ENCODE peak calls at places on chromosomes 12 and 14, in five cellular contexts. One of them, this sample, is unnamed.

GRCh38 chr14:64504897-64505771 is 564 bp downstream of the ZBTB1 start:
- DNase-seq in SK-N-SH: peak
- DNase-seq in K562: peak
- DNase-seq in H1: peak
- DNase-seq in GM12878: no peak
- DNase-seq in this sample: peak

GRCh38 chr12:57776247-57776587 is 3.8 kb downstream of the EEF1AKMT3 start:
- DNase-seq in SK-N-SH: no peak
- DNase-seq in K562: no peak
- DNase-seq in H1: no peak
- DNase-seq in GM12878: no peak
- DNase-seq in this sample: no peak

GRCh38 chr12:124024263-124024678 is 51.3 kb downstream of the ZNF664 start:
- DNase-seq in SK-N-SH: no peak
- DNase-seq in K562: no peak
- DNase-seq in H1: no peak
- DNase-seq in GM12878: no peak
- DNase-seq in this sample: no peak

GRCh38 chr12:54134850-54135249 is 53.9 kb downstream of the SMUG1 start:
- DNase-seq in SK-N-SH: peak
- DNase-seq in K562: no peak
- DNase-seq in H1: no peak
- DNase-seq in GM12878: no peak
- DNase-seq in this sample: no peak

GRCh38 chr14:67285876-67286452 is 44.7 kb downstream of the PALS1 start:
- DNase-seq in SK-N-SH: peak
- DNase-seq in K562: peak
- DNase-seq in H1: no peak
- DNase-seq in GM12878: no peak
- DNase-seq in this sample: peak

GRCh38 chr14:41476526-41476925 is 130.2 kb upstream of the LRFN5 start:
- DNase-seq in SK-N-SH: no peak
- DNase-seq in K562: no peak
- DNase-seq in H1: no peak
- DNase-seq in GM12878: no peak
- DNase-seq in this sample: no peak

GRCh38 chr12:43338848-43339526 is 213.0 kb downstream of the ADAMTS20 start:
- DNase-seq in SK-N-SH: peak
- DNase-seq in K562: no peak
- DNase-seq in H1: peak
- DNase-seq in GM12878: peak
- DNase-seq in this sample: peak

GRCh38 chr14:83071888-83072501 is 1538.3 kb upstream of the SEL1L start:
- DNase-seq in SK-N-SH: no peak
- DNase-seq in K562: no peak
- DNase-seq in H1: no peak
- DNase-seq in GM12878: peak
- DNase-seq in this sample: peak

GRCh38 chr12:54024127-54024526 is 4.1 kb upstream of the HOXC6 start:
- DNase-seq in SK-N-SH: no peak
- DNase-seq in K562: no peak
- DNase-seq in H1: no peak
- DNase-seq in GM12878: no peak
- DNase-seq in this sample: no peak

GRCh38 chr12:12510141-12510540 is 52.5 kb downstream of the DUSP16 start:
- DNase-seq in SK-N-SH: no peak
- DNase-seq in K562: no peak
- DNase-seq in H1: no peak
- DNase-seq in GM12878: no peak
- DNase-seq in this sample: no peak

GRCh38 chr14:69041783-69042182 is 62.7 kb upstream of the ACTN1 start:
- DNase-seq in SK-N-SH: no peak
- DNase-seq in K562: no peak
- DNase-seq in H1: no peak
- DNase-seq in GM12878: no peak
- DNase-seq in this sample: no peak

GRCh38 chr14:21997300-21997699 is 323.7 kb upstream of the OR4E1 start:
- DNase-seq in SK-N-SH: no peak
- DNase-seq in K562: no peak
- DNase-seq in H1: no peak
- DNase-seq in GM12878: no peak
- DNase-seq in this sample: peak

GRCh38 chr12:29463198-29463597 is 34.3 kb downstream of the OVCH1 start:
- DNase-seq in SK-N-SH: no peak
- DNase-seq in K562: no peak
- DNase-seq in H1: no peak
- DNase-seq in GM12878: no peak
- DNase-seq in this sample: no peak

GRCh38 chr12:110858848-110859247 is 12.1 kb downstream of the CCDC63 start:
- DNase-seq in SK-N-SH: no peak
- DNase-seq in K562: peak
- DNase-seq in H1: no peak
- DNase-seq in GM12878: no peak
- DNase-seq in this sample: no peak

GRCh38 chr12:105031061-105031807 is 45.1 kb downstream of the NOPCHAP1 start:
- DNase-seq in SK-N-SH: no peak
- DNase-seq in K562: no peak
- DNase-seq in H1: no peak
- DNase-seq in GM12878: peak
- DNase-seq in this sample: no peak

GRCh38 chr12:95642583-95642982 is 91.3 kb upstream of the USP44 start:
- DNase-seq in SK-N-SH: no peak
- DNase-seq in K562: no peak
- DNase-seq in H1: no peak
- DNase-seq in GM12878: no peak
- DNase-seq in this sample: no peak

GRCh38 chr12:124938606-124939427 is 24.4 kb upstream of the UBC start:
- DNase-seq in SK-N-SH: peak
- DNase-seq in K562: peak
- DNase-seq in H1: no peak
- DNase-seq in GM12878: peak
- DNase-seq in this sample: peak

GRCh38 chr14:101478096-101478495 is 83.2 kb upstream of the DIO3 start:
- DNase-seq in SK-N-SH: no peak
- DNase-seq in K562: no peak
- DNase-seq in H1: no peak
- DNase-seq in GM12878: no peak
- DNase-seq in this sample: no peak

GRCh38 chr14:55803506-55804197 is 223.6 kb downstream of the KTN1 start:
- DNase-seq in SK-N-SH: no peak
- DNase-seq in K562: no peak
- DNase-seq in H1: no peak
- DNase-seq in GM12878: no peak
- DNase-seq in this sample: no peak

GRCh38 chr14:65255583-65256443 is 153.5 kb upstream of the MAX start:
- DNase-seq in SK-N-SH: peak
- DNase-seq in K562: no peak
- DNase-seq in H1: peak
- DNase-seq in GM12878: no peak
- DNase-seq in this sample: peak

GRCh38 chr12:18217981-18218380 is 43.3 kb upstream of the PIK3C2G start:
- DNase-seq in SK-N-SH: no peak
- DNase-seq in K562: no peak
- DNase-seq in H1: no peak
- DNase-seq in GM12878: no peak
- DNase-seq in this sample: no peak

GRCh38 chr14:63840981-63841380 is 11.8 kb upstream of the SYNE2 start:
- DNase-seq in SK-N-SH: no peak
- DNase-seq in K562: no peak
- DNase-seq in H1: no peak
- DNase-seq in GM12878: no peak
- DNase-seq in this sample: peak

GRCh38 chr12:59927041-59927440 is 331.2 kb downstream of the SLC16A7 start:
- DNase-seq in SK-N-SH: no peak
- DNase-seq in K562: no peak
- DNase-seq in H1: no peak
- DNase-seq in GM12878: no peak
- DNase-seq in this sample: no peak

GRCh38 chr14:51028851-51029754 is 65.8 kb downstream of the TRIM9 start:
- DNase-seq in SK-N-SH: no peak
- DNase-seq in K562: no peak
- DNase-seq in H1: no peak
- DNase-seq in GM12878: no peak
- DNase-seq in this sample: no peak

GRCh38 chr12:83102499-83102898 is 415.8 kb downstream of the TMTC2 start:
- DNase-seq in SK-N-SH: no peak
- DNase-seq in K562: no peak
- DNase-seq in H1: no peak
- DNase-seq in GM12878: no peak
- DNase-seq in this sample: no peak

GRCh38 chr12:65667932-65668331 is 156.4 kb upstream of the HMGA2 start:
- DNase-seq in SK-N-SH: no peak
- DNase-seq in K562: no peak
- DNase-seq in H1: no peak
- DNase-seq in GM12878: no peak
- DNase-seq in this sample: no peak

GRCh38 chr12:13661005-13661887 is 320.2 kb downstream of the GRIN2B start:
- DNase-seq in SK-N-SH: peak
- DNase-seq in K562: peak
- DNase-seq in H1: peak
- DNase-seq in GM12878: peak
- DNase-seq in this sample: peak

GRCh38 chr12:61538951-61539350 is 721.3 kb upstream of the USP15 start:
- DNase-seq in SK-N-SH: no peak
- DNase-seq in K562: no peak
- DNase-seq in H1: no peak
- DNase-seq in GM12878: no peak
- DNase-seq in this sample: no peak

GRCh38 chr12:96195845-96196451 is 1.8 kb downstream of the ELK3 start:
- DNase-seq in SK-N-SH: peak
- DNase-seq in K562: no peak
- DNase-seq in H1: no peak
- DNase-seq in GM12878: no peak
- DNase-seq in this sample: no peak

DNA sequence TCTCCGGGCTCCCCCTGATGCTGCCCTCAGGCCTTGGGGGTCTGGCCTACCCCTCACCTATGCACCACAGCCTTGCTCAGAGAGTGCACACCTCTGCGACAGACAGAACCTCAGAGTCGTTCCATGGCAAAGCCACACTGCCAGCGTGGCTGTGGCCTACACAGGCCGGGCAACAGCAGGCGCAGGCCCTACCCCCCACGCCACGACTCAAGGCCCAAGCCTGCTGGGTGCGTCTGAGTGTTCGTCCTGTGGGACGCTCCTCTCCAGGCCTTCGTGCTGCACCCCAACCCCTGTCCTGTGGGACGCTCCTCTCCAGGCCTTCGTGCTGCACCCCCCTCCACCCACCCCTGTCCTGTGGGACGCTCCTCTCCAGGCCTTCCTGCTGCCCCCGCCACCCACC is 54.2 kb downstream of the LRCOL1 start:
- DNase-seq in SK-N-SH: no peak
- DNase-seq in K562: no peak
- DNase-seq in H1: no peak
- DNase-seq in GM12878: no peak
- DNase-seq in this sample: no peak
- H3K9ac ChIP-seq in SK-N-SH: no peak
- H3K9ac ChIP-seq in K562: no peak
- H3K9ac ChIP-seq in H1: no peak
- H3K9ac ChIP-seq in GM12878: no peak
- H3K9ac ChIP-seq in this sample: no peak

DNA sequence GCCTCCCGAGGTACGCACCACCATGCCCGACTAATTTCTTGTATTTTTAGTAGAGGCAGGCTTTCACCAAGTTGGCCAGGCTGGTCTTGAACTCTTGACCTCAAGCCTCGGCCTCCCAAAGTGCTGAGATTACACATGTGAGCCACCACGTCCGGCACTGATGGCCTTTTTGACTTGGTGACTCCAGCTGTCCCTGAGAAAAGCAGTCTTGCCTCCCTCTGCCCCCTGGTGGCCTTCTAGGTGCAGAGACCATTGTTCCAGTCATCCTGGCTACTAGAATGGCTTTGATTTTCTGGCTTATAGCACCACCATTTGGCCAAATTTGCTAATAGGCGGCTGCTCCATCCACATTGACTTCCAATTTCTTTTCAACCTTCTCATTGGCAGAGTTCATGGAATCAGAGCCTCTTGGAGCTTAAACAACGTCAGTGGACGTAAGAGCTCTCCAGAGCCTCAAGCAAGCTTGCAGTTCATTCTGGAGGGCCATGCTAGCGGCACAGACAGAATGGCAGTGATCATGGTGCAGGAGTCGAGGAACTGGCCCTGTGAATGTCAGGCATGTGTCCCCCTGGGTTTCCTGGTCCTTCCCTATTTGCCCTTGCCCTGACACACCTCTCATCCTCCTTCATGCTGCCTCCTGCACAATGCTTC is 25.4 kb upstream of the EIF4B start:
- DNase-seq in SK-N-SH: peak
- DNase-seq in K562: peak
- DNase-seq in H1: peak
- DNase-seq in GM12878: peak
- DNase-seq in this sample: peak
- TF ChIP-seq GABPA in SK-N-SH: no peak
- TF ChIP-seq GABPA in K562: no peak
- TF ChIP-seq GABPA in H1: no peak
- TF ChIP-seq GABPA in GM12878: no peak
- TF ChIP-seq GABPA in this sample: no peak

GRCh38 chr14:95577875-95578274 is 43.0 kb downstream of the GLRX5 start:
- DNase-seq in SK-N-SH: no peak
- DNase-seq in K562: no peak
- DNase-seq in H1: no peak
- DNase-seq in GM12878: no peak
- DNase-seq in this sample: no peak

GRCh38 chr14:95575820-95576473 is 41.1 kb downstream of the GLRX5 start:
- DNase-seq in SK-N-SH: no peak
- DNase-seq in K562: no peak
- DNase-seq in H1: no peak
- DNase-seq in GM12878: no peak
- DNase-seq in this sample: no peak

GRCh38 chr14:95573313-95573712 is 38.5 kb downstream of the GLRX5 start:
- DNase-seq in SK-N-SH: no peak
- DNase-seq in K562: no peak
- DNase-seq in H1: no peak
- DNase-seq in GM12878: no peak
- DNase-seq in this sample: no peak

GRCh38 chr14:95577067-95577800 is 42.4 kb downstream of the GLRX5 start:
- DNase-seq in SK-N-SH: no peak
- DNase-seq in K562: no peak
- DNase-seq in H1: no peak
- DNase-seq in GM12878: peak
- DNase-seq in this sample: no peak
- H3K9ac ChIP-seq in SK-N-SH: no peak
- H3K9ac ChIP-seq in K562: no peak
- H3K9ac ChIP-seq in H1: no peak
- H3K9ac ChIP-seq in GM12878: peak
- H3K9ac ChIP-seq in this sample: no peak

GRCh38 chr12:94208433-94208921 is 60.1 kb downstream of the PLXNC1 start:
- DNase-seq in SK-N-SH: no peak
- DNase-seq in K562: no peak
- DNase-seq in H1: no peak
- DNase-seq in GM12878: no peak
- DNase-seq in this sample: no peak
- TF ChIP-seq GABPA in SK-N-SH: no peak
- TF ChIP-seq GABPA in K562: no peak
- TF ChIP-seq GABPA in H1: no peak
- TF ChIP-seq GABPA in GM12878: no peak
- TF ChIP-seq GABPA in this sample: no peak